ENCODE peak calls at places on chromosomes 1 and 21, in nine cellular contexts. U is NB4; T is left lobe of liver; A is nephron progenitor cell; W is NCI-H1092 treated with DMSO at 0.1 percent for 48 hours; Y is activated effector memory CD4-positive, alpha-beta T cell treated with anti-CD3 and anti-CD28 coated beads, Interleukin-2, amount 50 U/mL, for 16 hours; B is activated CD4-positive, alpha-beta T cell treated with anti-CD3 and anti-CD28 coated beads, Interleukin-2, amount 50 U/mL, for 1 hour; D is effector CD8-positive, alpha-beta T cell; G is NCI-H524 treated with DMSO at 0.1 percent for 48 hours. L is an unnamed sample.

GRCh38 chr1:100642826-100643225 is 76.7 kb upstream of the VCAM1 start:
- DNase-seq in A (no peak), W (no peak), B (no peak), U (no peak), G (no peak), T (no peak), Y (no peak), D (no peak), L (no peak)

GRCh38 chr1:15885269-15885668 is 37.8 kb downstream of the SPEN start:
- DNase-seq in Y (no peak), B (no peak), D (no peak), G (no peak), A (no peak), U (no peak), T (no peak), W (no peak), L (no peak)

GRCh38 chr1:21966247-21967000 is 10.4 kb upstream of the CELA3B start:
- DNase-seq in Y (no peak), D (no peak), W (no peak), B (no peak), A (no peak), G (no peak), U (no peak), T (no peak), L (peak)

GRCh38 chr1:197066277-197066676 is 783 bp downstream of the F13B start:
- DNase-seq in A (no peak), U (no peak), W (no peak), B (no peak), T (no peak), G (no peak), Y (no peak), D (no peak), L (no peak)

GRCh38 chr1:48619529-48619928 is 147.5 kb upstream of the SPATA6 start:
- DNase-seq in G (no peak), W (no peak), T (no peak), D (no peak), Y (no peak), A (peak), B (no peak), U (peak), L (peak)

GRCh38 chr1:42966688-42967609 is 8.3 kb upstream of the SLC2A1 start:
- DNase-seq in G (no peak), B (no peak), A (no peak), Y (peak), T (no peak), W (peak), D (no peak), U (peak), L (no peak)

GRCh38 chr1:207644852-207645631 is at the start of gene CR1L:
- DNase-seq in A (no peak), U (peak), G (no peak), W (peak), Y (peak), T (peak), B (peak), D (peak), L (peak)

GRCh38 chr1:66944330-66945274 is 19.8 kb downstream of the MIER1 start:
- DNase-seq in Y (no peak), G (no peak), U (no peak), A (no peak), D (no peak), T (no peak), B (no peak), W (no peak), L (no peak)

GRCh38 chr1:36571106-36571505 is 88.4 kb upstream of the CSF3R start:
- DNase-seq in U (no peak), Y (peak), B (no peak), A (no peak), W (no peak), G (no peak), T (no peak), D (no peak), L (no peak)

GRCh38 chr1:162709132-162709860 is 77.0 kb downstream of the DDR2 start:
- DNase-seq in A (no peak), T (no peak), W (no peak), B (no peak), G (no peak), Y (no peak), D (no peak), U (no peak), L (no peak)

GRCh38 chr1:245855846-245856730 is 651.0 kb downstream of the SMYD3 start:
- DNase-seq in T (no peak), Y (no peak), G (no peak), A (no peak), U (no peak), D (no peak), W (no peak), B (no peak), L (peak)

GRCh38 chr1:8025671-8026144 is 401 bp downstream of the ERRFI1 start:
- DNase-seq in Y (no peak), D (no peak), U (no peak), W (peak), A (no peak), G (no peak), B (no peak), T (no peak), L (no peak)

GRCh38 chr1:243313635-243314536 is 58.0 kb downstream of the SDCCAG8 start:
- DNase-seq in U (no peak), G (peak), W (no peak), D (no peak), B (no peak), T (no peak), Y (no peak), A (no peak), L (no peak)

GRCh38 chr1:4050998-4051397 is 150.9 kb upstream of the C1orf174 start:
- DNase-seq in U (no peak), G (no peak), D (no peak), Y (no peak), W (no peak), B (no peak), T (no peak), A (no peak), L (no peak)

GRCh38 chr1:10755977-10756521 is 40.4 kb downstream of the CASZ1 start:
- DNase-seq in B (peak), T (no peak), A (peak), W (no peak), U (peak), Y (peak), D (peak), G (peak), L (peak)

GRCh38 chr1:220886470-220887201 is 7.4 kb downstream of the HLX start:
- DNase-seq in B (no peak), A (no peak), Y (no peak), W (no peak), T (peak), G (no peak), U (no peak), D (no peak), L (no peak)

GRCh38 chr1:98086796-98087195 is 166.0 kb upstream of the DPYD start:
- DNase-seq in B (no peak), T (no peak), A (no peak), D (no peak), G (no peak), U (no peak), W (no peak), Y (no peak), L (no peak)

GRCh38 chr21:41927727-41928409 is 25.9 kb downstream of the C2CD2 start:
- DNase-seq in D (no peak), U (peak), B (no peak), G (no peak), A (no peak), T (no peak), Y (no peak), W (no peak), L (no peak)

GRCh38 chr1:204102719-204103118 is 29.8 kb downstream of the SOX13 start:
- DNase-seq in A (no peak), U (no peak), G (no peak), D (no peak), Y (no peak), W (no peak), B (no peak), T (no peak), L (peak)

GRCh38 chr1:46530791-46531409 is 20.5 kb downstream of the KNCN start:
- DNase-seq in D (no peak), B (no peak), Y (no peak), A (no peak), G (no peak), W (no peak), U (no peak), T (no peak), L (peak)

GRCh38 chr1:64090436-64090835 is 113.0 kb upstream of the UBE2U start:
- DNase-seq in W (no peak), D (no peak), B (no peak), A (no peak), T (no peak), U (no peak), G (no peak), Y (no peak), L (no peak)

GRCh38 chr1:154784924-154785531 is 85.1 kb downstream of the KCNN3 start:
- DNase-seq in A (no peak), G (no peak), Y (peak), U (no peak), T (peak), W (no peak), D (peak), B (peak), L (peak)

GRCh38 chr1:206002160-206002559 is 1.0 kb downstream of the RAB7B start:
- DNase-seq in D (no peak), G (no peak), T (peak), W (no peak), B (no peak), A (no peak), U (no peak), Y (no peak), L (no peak)

GRCh38 chr1:220271706-220272046 is 577 bp downstream of the RAB3GAP2 start:
- DNase-seq in U (peak), B (no peak), D (no peak), G (no peak), Y (peak), A (no peak), W (peak), T (no peak), L (peak)

GRCh38 chr1:193306430-193306829 is 120.0 kb upstream of the B3GALT2 start:
- DNase-seq in G (no peak), T (no peak), W (no peak), B (no peak), U (no peak), A (no peak), Y (no peak), D (no peak), L (no peak)

GRCh38 chr1:85258536-85259117 is 835 bp downstream of the C1orf52 start:
- DNase-seq in U (peak), Y (no peak), G (no peak), B (no peak), D (no peak), A (no peak), W (no peak), T (no peak), L (no peak)

GRCh38 chr1:59880735-59881134 is 45.8 kb downstream of the CYP2J2 start:
- DNase-seq in U (no peak), A (no peak), B (no peak), T (peak), Y (no peak), W (no peak), D (no peak), G (no peak), L (no peak)

GRCh38 chr1:110337704-110338199 is 1.4 kb upstream of the RBM15 start:
- DNase-seq in G (peak), A (peak), T (peak), D (peak), U (peak), Y (peak), B (peak), W (peak), L (peak)

GRCh38 chr1:151830055-151830454 is 1.5 kb downstream of the RORC start:
- DNase-seq in U (no peak), B (no peak), T (no peak), A (no peak), W (no peak), G (no peak), D (no peak), Y (no peak), L (no peak)

GRCh38 chr1:21901986-21902377 is 35.1 kb downstream of the HSPG2 start:
- DNase-seq in D (no peak), U (no peak), G (no peak), A (no peak), Y (no peak), B (no peak), T (no peak), W (no peak), L (no peak)

GRCh38 chr21:38319781-38320180 is 63.0 kb downstream of the KCNJ15 start:
- DNase-seq in W (no peak), D (no peak), A (no peak), G (no peak), Y (no peak), B (no peak), U (no peak), T (no peak), L (no peak)

GRCh38 chr1:109216662-109217061 is 2.9 kb downstream of the SARS1 start:
- DNase-seq in A (no peak), T (no peak), B (no peak), Y (no peak), G (no peak), W (no peak), D (no peak), U (peak), L (no peak)

GRCh38 chr1:90386899-90387334 is 330.2 kb downstream of the BARHL2 start:
- DNase-seq in U (no peak), T (no peak), D (no peak), G (no peak), W (no peak), B (no peak), A (no peak), Y (no peak), L (no peak)

GRCh38 chr1:107196973-107197562 is 56.2 kb downstream of the NTNG1 start:
- DNase-seq in G (no peak), Y (no peak), T (no peak), U (peak), W (no peak), A (peak), B (no peak), D (no peak), L (peak)

L was measured in left kidney.